ENCODE peak calls at places on chromosomes 6 and 20, in four cellular contexts. F, W, U and J are unnamed samples.
A peak's percentile ranks its signal among the peaks of the same experiment; 100 is the strongest.

GRCh38 chr20:16271450-16271849 is 301.8 kb downstream of the KIF16B start:
- DNase-seq in F (no peak), W (no peak), U (no peak), J (peak; percentile 20)

GRCh38 chr20:32806356-32806755 is 13.4 kb upstream of the MAPRE1 start:
- DNase-seq in F (no peak), W (no peak), U (no peak), J (no peak)

GRCh38 chr6:129206761-129207330 is 323.9 kb downstream of the LAMA2 start:
- DNase-seq in F (no peak), W (no peak), U (no peak), J (no peak)

GRCh38 chr6:70310063-70310694 is 7.3 kb upstream of the COL9A1 start:
- DNase-seq in F (no peak), W (peak; percentile 40), U (no peak), J (peak; percentile 33)

GRCh38 chr6:137264308-137265075 is 45.3 kb upstream of the IFNGR1 start:
- DNase-seq in F (no peak), W (no peak), U (no peak), J (no peak)

GRCh38 chr6:124490123-124490522 is 472.1 kb upstream of the RNF217 start:
- DNase-seq in F (no peak), W (no peak), U (no peak), J (no peak)

GRCh38 chr6:36949636-36950035 is 4.9 kb upstream of the PI16 start:
- DNase-seq in F (no peak), W (no peak), U (no peak), J (no peak)

GRCh38 chr6:113856011-113856551 is 1.1 kb upstream of the MARCKS start:
- DNase-seq in F (no peak), W (no peak), U (no peak), J (no peak)

GRCh38 chr6:35484921-35485392 is 11.9 kb downstream of the TEAD3 start:
- DNase-seq in F (no peak), W (no peak), U (no peak), J (no peak)

GRCh38 chr20:30594112-30594511 is 663.4 kb upstream of the DEFB115 start:
- DNase-seq in F (no peak), W (no peak), U (no peak), J (no peak)

GRCh38 chr20:17519606-17520285 is 11.4 kb downstream of the BFSP1 start:
- DNase-seq in F (no peak), W (no peak), U (no peak), J (no peak)

GRCh38 chr20:53872561-53873248 is 197.7 kb downstream of the BCAS1 start:
- DNase-seq in F (peak; percentile 70), W (no peak), U (no peak), J (no peak)

GRCh38 chr20:1622450-1622849 is 2.6 kb upstream of the SIRPB1 start:
- DNase-seq in F (no peak), W (no peak), U (no peak), J (peak; percentile 0)

GRCh38 chr6:15444881-15445280 is 199.0 kb downstream of the JARID2 start:
- DNase-seq in F (no peak), W (peak; percentile 16), U (no peak), J (peak; percentile 52)

GRCh38 chr6:90156861-90157260 is 139.8 kb downstream of the BACH2 start:
- DNase-seq in F (no peak), W (no peak), U (no peak), J (no peak)

GRCh38 chr6:119278625-119279024 is 70.9 kb downstream of the MAN1A1 start:
- DNase-seq in F (no peak), W (no peak), U (no peak), J (no peak)

GRCh38 chr6:37004044-37004984 is 1.1 kb upstream of the FGD2 start:
- DNase-seq in F (no peak), W (no peak), U (no peak), J (no peak)

GRCh38 chr20:607476-607875 is 2.6 kb downstream of the TCF15 start:
- DNase-seq in F (no peak), W (no peak), U (no peak), J (no peak)

GRCh38 chr20:59124326-59125029 is 39.1 kb upstream of the ZNF831 start:
- DNase-seq in F (no peak), W (no peak), U (no peak), J (no peak)

GRCh38 chr6:65170273-65170672 is 536.8 kb downstream of the EYS start:
- DNase-seq in F (no peak), W (no peak), U (no peak), J (no peak)

GRCh38 chr20:4300921-4301320 is 285.6 kb upstream of the RNF24 start:
- DNase-seq in F (no peak), W (no peak), U (no peak), J (no peak)

GRCh38 chr6:22682979-22683378 is 113.6 kb downstream of the HDGFL1 start:
- DNase-seq in F (no peak), W (no peak), U (no peak), J (no peak)

GRCh38 chr20:46814366-46815232 is 80.0 kb upstream of the EYA2 start:
- DNase-seq in F (no peak), W (peak; percentile 62), U (no peak), J (peak; percentile 72)

GRCh38 chr20:41853803-41854202 is 235.6 kb upstream of the CHD6 start:
- DNase-seq in F (no peak), W (no peak), U (no peak), J (no peak)

GRCh38 chr20:41854765-41855164 is 236.6 kb upstream of the CHD6 start:
- DNase-seq in F (no peak), W (no peak), U (no peak), J (no peak)
- TF ChIP-seq SRF in F (no peak), W (no peak), U (no peak), J (no peak)

GRCh38 chr20:57996936-57997629 is 231.4 kb downstream of the ANKRD60 start:
- DNase-seq in F (no peak), W (no peak), U (no peak), J (no peak)
- TF ChIP-seq RAD21 in F (no peak), W (no peak), U (no peak), J (no peak)

GRCh38 chr6:10141756-10142443 is 273.0 kb downstream of the TFAP2A start:
- DNase-seq in F (no peak), W (no peak), U (no peak), J (no peak)

GRCh38 chr6:10149603-10150002 is 265.3 kb downstream of the TFAP2A start:
- DNase-seq in F (no peak), W (no peak), U (no peak), J (no peak)

GRCh38 chr6:10144772-10145171 is 270.1 kb downstream of the TFAP2A start:
- DNase-seq in F (no peak), W (no peak), U (no peak), J (no peak)

GRCh38 chr6:10151144-10151915 is 263.5 kb downstream of the TFAP2A start:
- DNase-seq in F (no peak), W (no peak), U (no peak), J (no peak)

DNA sequence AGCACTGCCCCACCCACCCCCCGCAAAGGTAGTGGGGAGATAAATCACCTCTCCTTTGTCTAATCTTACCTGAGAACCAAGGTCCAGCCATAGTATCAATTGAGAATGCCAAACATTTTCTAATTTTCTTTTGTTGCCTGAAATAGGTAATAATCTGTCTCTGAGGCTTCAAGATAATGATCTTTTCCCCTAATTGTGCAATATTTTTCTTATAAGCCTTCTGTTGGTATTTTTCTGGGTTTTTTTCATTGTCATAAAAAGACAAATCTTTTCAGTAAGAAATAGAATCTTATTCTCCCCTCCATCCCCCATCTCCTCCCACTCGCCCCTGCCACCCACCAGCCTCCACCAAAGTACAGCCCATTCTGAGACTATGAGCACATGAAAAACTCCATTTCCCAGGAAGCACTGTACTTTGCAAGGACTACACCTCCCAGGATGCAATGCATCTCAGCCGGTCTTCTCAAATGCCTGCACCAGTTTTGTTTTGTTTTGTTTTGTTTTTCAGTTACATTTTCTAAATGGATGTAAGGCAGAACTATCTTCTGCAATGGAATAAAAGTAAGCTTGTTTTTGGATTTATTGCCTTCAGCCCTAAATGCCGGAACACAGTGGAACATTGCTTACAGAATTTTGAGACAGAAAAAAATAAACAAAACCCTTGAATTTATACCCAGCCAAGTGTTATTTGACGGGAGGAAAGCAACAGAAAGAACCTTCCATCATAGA is 268.0 kb downstream of the TFAP2A start:
- DNase-seq in F (peak; percentile 8), W (peak; percentile 40), U (no peak), J (peak; percentile 44)
- TF ChIP-seq SRF in F (no peak), W (no peak), U (no peak), J (no peak)

GRCh38 chr20:9119776-9120175 is 50.9 kb downstream of the PLCB4 start:
- DNase-seq in F (no peak), W (no peak), U (no peak), J (no peak)
- TF ChIP-seq RAD21 in F (no peak), W (no peak), U (no peak), J (no peak)

DNA sequence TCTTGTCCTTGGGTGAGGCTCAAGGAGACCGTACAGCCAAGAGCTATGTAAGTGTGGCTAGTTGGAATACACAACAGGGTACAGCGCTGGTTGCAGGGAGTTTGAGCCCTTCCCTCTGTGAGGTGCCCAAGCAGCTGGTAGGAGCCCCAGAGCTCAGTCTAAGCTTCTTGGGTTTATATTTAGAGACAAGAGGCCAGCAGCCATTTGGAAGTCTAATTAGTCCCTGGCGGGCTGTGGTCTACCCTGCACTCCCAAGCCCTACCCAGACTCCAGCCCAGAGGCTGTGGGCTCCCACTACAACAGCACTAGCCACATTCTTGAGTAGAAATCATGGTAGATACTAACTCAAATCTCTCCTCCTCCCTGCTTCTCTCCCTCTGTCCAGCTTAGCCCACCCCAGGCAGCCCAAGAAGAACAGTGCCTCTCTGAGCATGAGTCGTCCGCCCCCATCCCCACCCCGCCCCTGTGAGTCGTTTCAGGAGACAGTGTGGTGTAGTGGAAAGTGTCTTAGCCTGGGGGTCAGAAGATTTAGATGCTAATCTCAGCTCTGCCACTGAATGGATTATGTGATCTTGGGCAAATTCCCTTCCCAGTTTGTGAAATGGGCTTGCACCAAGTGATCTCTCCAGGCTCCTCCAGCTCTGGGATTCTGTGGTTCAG is 37.8 kb downstream of the EIF2S2 start:
- DNase-seq in F (no peak), W (no peak), U (no peak), J (no peak)
- TF ChIP-seq SRF in F (no peak), W (no peak), U (no peak), J (no peak)

GRCh38 chr20:22958390-22958789 is 76.7 kb upstream of the SSTR4 start:
- DNase-seq in F (no peak), W (no peak), U (no peak), J (no peak)
- TF ChIP-seq RAD21 in F (no peak), W (no peak), U (no peak), J (no peak)

DNA sequence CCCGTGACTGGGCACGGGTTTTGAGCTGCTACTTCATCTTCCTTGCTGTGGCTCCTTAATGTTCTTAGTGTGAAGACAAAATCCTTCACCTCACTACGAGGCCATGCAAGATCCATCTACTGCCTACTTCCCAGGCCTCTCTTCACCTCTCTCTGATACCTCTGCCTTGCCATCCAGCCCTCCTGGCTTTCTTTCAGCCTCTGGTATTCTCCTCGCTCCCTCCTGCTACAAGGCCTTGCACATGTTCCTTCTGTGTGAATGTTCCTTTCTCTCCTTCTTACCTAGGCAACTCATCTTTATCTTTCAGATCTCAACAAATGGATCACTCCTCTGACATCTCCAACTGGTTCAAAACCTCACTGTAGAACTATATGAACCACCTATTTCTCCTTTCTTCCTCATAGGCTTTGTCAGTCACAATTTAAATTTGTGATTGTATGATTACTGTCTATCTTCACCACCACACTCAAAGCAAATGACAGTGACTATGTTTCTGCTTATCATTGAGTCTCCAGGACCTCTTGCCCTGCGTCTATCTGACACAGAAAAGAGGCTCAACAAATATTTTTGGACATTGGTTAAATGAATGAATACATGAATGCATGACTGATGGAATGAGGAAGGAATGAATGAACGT is 19.8 kb downstream of the HEY2 start:
- DNase-seq in F (no peak), W (no peak), U (no peak), J (no peak)
- TF ChIP-seq SRF in F (no peak), W (no peak), U (no peak), J (no peak)